ENCODE peak calls at places on chromosomes 4 and X, in six cellular contexts. V is tibial artery; Y is head of caudate nucleus; R is dorsolateral prefrontal cortex; N is stimulated activated CD4-positive, alpha-beta T cell treated with anti-CD3 and anti-CD28 coated beads, Interleukin-15, amount 100 ng/mL, for 24 hours; I is NCI-H1436. C is an unnamed sample.

GRCh38 chr4:158729716-158730559 is 6.7 kb upstream of the PPID start:
- DNase-seq in R (peak; percentile 87), N (peak; percentile 57), Y (peak; percentile 80), V (peak; percentile 73), I (peak; percentile 0), C (peak; percentile 76)

GRCh38 chrX:147736045-147736444 is 175.7 kb upstream of the FMR1 start:
- DNase-seq in R (no peak), N (no peak), I (no peak), V (no peak), Y (no peak), C (no peak)

GRCh38 chr4:1330761-1331590 is 16.0 kb upstream of the UVSSA start:
- DNase-seq in N (peak; percentile 74), V (no peak), R (no peak), Y (no peak), I (no peak), C (no peak)

GRCh38 chrX:118347131-118347530 is 1.2 kb downstream of the WDR44 start:
- DNase-seq in I (no peak), Y (peak; percentile 4), N (peak; percentile 1), V (no peak), R (no peak), C (peak; percentile 67)

GRCh38 chr4:107283587-107284559 is 247.8 kb upstream of the DKK2 start:
- DNase-seq in I (no peak), Y (no peak), V (no peak), N (no peak), R (no peak), C (no peak)

GRCh38 chr4:88720749-88721428 is 23.3 kb upstream of the NAP1L5 start:
- DNase-seq in N (no peak), I (no peak), V (no peak), Y (no peak), R (no peak), C (no peak)

GRCh38 chr4:77636902-77637301 is 31.3 kb downstream of the CXCL13 start:
- DNase-seq in Y (no peak), N (no peak), I (no peak), V (no peak), R (no peak), C (no peak)

GRCh38 chr4:48071171-48071570 is 54.6 kb downstream of the NIPAL1 start:
- DNase-seq in R (no peak), Y (no peak), N (no peak), I (no peak), V (no peak), C (no peak)

GRCh38 chr4:174358823-174359222 is 75.1 kb downstream of the CEP44 start:
- DNase-seq in N (no peak), I (no peak), V (no peak), R (no peak), Y (no peak), C (no peak)

GRCh38 chrX:82692991-82693390 is 815.1 kb upstream of the POU3F4 start:
- DNase-seq in Y (no peak), V (no peak), I (no peak), R (no peak), N (no peak), C (no peak)

GRCh38 chr4:13218316-13218958 is 265.7 kb downstream of the RAB28 start:
- DNase-seq in R (peak; percentile 49), N (no peak), Y (no peak), V (no peak), I (no peak), C (no peak)

GRCh38 chr4:87461281-87461700 is 38.9 kb downstream of the NUDT9 start:
- DNase-seq in N (no peak), Y (no peak), V (no peak), R (no peak), I (no peak), C (no peak)

GRCh38 chrX:103477496-103477895 is 41.8 kb downstream of the RAB40A start:
- DNase-seq in R (no peak), N (no peak), I (no peak), V (no peak), Y (no peak), C (no peak)

GRCh38 chr4:121736735-121737351 is 28.1 kb downstream of the SMIM43 start:
- DNase-seq in R (peak; percentile 40), I (peak; percentile 3), Y (peak; percentile 46), V (no peak), N (peak; percentile 19), C (peak; percentile 72)

GRCh38 chr4:52982246-52982950 is 120.3 kb downstream of the RASL11B start:
- DNase-seq in R (no peak), I (no peak), Y (no peak), V (no peak), N (no peak), C (peak; percentile 35)

GRCh38 chrX:37434362-37434761 is 85.2 kb downstream of the PRRG1 start:
- DNase-seq in R (no peak), V (no peak), I (no peak), Y (no peak), N (no peak), C (no peak)

GRCh38 chr4:59102311-59102710 is 1992.1 kb upstream of the IGFBP7 start:
- DNase-seq in V (no peak), R (no peak), N (no peak), Y (no peak), I (no peak), C (no peak)